ENCODE peak calls at places on chromosomes 11 and 22, in seven cellular contexts. One of them, this sample, is unnamed.
A peak's percentile ranks its signal among the peaks of the same experiment; 100 is the strongest.

GRCh38 chr11:34653851-34654490 is 33.1 kb downstream of the EHF start:
- DNase-seq in CD4-positive, alpha-beta memory T cell: no peak
- DNase-seq in HepG2: peak; percentile 92
- DNase-seq in adrenal gland: peak; percentile 95
- DNase-seq in body of pancreas: peak; percentile 86
- DNase-seq in neural progenitor cell: peak; percentile 11
- DNase-seq in A549: peak; percentile 98
- DNase-seq in this sample: no peak

GRCh38 chr11:113574586-113574985 is 99.4 kb upstream of the DRD2 start:
- DNase-seq in HepG2: no peak
- DNase-seq in adrenal gland: no peak
- DNase-seq in A549: no peak
- DNase-seq in CD4-positive, alpha-beta memory T cell: no peak
- DNase-seq in body of pancreas: no peak
- DNase-seq in neural progenitor cell: no peak
- DNase-seq in this sample: no peak

GRCh38 chr22:20509344-20510047 is 2.1 kb downstream of the MED15 start:
- DNase-seq in A549: peak; percentile 57
- DNase-seq in neural progenitor cell: peak; percentile 49
- DNase-seq in HepG2: peak; percentile 84
- DNase-seq in CD4-positive, alpha-beta memory T cell: peak; percentile 47
- DNase-seq in adrenal gland: peak; percentile 97
- DNase-seq in body of pancreas: peak; percentile 69
- DNase-seq in this sample: no peak

GRCh38 chr22:23684051-23684450 is 6.8 kb upstream of the RGL4 start:
- DNase-seq in HepG2: no peak
- DNase-seq in CD4-positive, alpha-beta memory T cell: no peak
- DNase-seq in body of pancreas: no peak
- DNase-seq in adrenal gland: peak; percentile 60
- DNase-seq in neural progenitor cell: no peak
- DNase-seq in A549: no peak
- DNase-seq in this sample: no peak

GRCh38 chr11:15577519-15577918 is 462.8 kb downstream of the INSC start:
- DNase-seq in A549: no peak
- DNase-seq in CD4-positive, alpha-beta memory T cell: no peak
- DNase-seq in neural progenitor cell: no peak
- DNase-seq in HepG2: no peak
- DNase-seq in adrenal gland: no peak
- DNase-seq in body of pancreas: no peak
- DNase-seq in this sample: no peak

GRCh38 chr11:107743161-107743560 is 31.3 kb upstream of the SLN start:
- DNase-seq in body of pancreas: no peak
- DNase-seq in neural progenitor cell: no peak
- DNase-seq in CD4-positive, alpha-beta memory T cell: no peak
- DNase-seq in adrenal gland: no peak
- DNase-seq in HepG2: no peak
- DNase-seq in A549: no peak
- DNase-seq in this sample: no peak

GRCh38 chr11:65653229-65654225 is 9.2 kb downstream of the RELA start:
- DNase-seq in CD4-positive, alpha-beta memory T cell: no peak
- DNase-seq in A549: no peak
- DNase-seq in HepG2: peak; percentile 88
- DNase-seq in adrenal gland: no peak
- DNase-seq in neural progenitor cell: no peak
- DNase-seq in body of pancreas: peak; percentile 48
- DNase-seq in this sample: no peak

GRCh38 chr22:24753919-24754318 is 20.6 kb downstream of the PIWIL3 start:
- DNase-seq in A549: no peak
- DNase-seq in CD4-positive, alpha-beta memory T cell: no peak
- DNase-seq in HepG2: no peak
- DNase-seq in neural progenitor cell: no peak
- DNase-seq in adrenal gland: peak; percentile 62
- DNase-seq in body of pancreas: no peak
- DNase-seq in this sample: no peak

GRCh38 chr22:22996511-22997261 is 73.6 kb upstream of the GNAZ start:
- DNase-seq in A549: no peak
- DNase-seq in neural progenitor cell: no peak
- DNase-seq in CD4-positive, alpha-beta memory T cell: no peak
- DNase-seq in adrenal gland: no peak
- DNase-seq in body of pancreas: no peak
- DNase-seq in HepG2: no peak
- DNase-seq in this sample: no peak

GRCh38 chr11:121473064-121473777 is 20.5 kb upstream of the SORL1-AS1 start:
- DNase-seq in body of pancreas: no peak
- DNase-seq in CD4-positive, alpha-beta memory T cell: no peak
- DNase-seq in HepG2: no peak
- DNase-seq in adrenal gland: no peak
- DNase-seq in neural progenitor cell: no peak
- DNase-seq in A549: no peak
- DNase-seq in this sample: no peak

GRCh38 chr11:94895451-94895850 is 77.9 kb downstream of the CWC15 start:
- DNase-seq in neural progenitor cell: no peak
- DNase-seq in A549: peak; percentile 19
- DNase-seq in CD4-positive, alpha-beta memory T cell: no peak
- DNase-seq in HepG2: no peak
- DNase-seq in adrenal gland: no peak
- DNase-seq in body of pancreas: no peak
- DNase-seq in this sample: no peak

GRCh38 chr22:28442264-28442950 is 237.2 kb downstream of the TTC28 start:
- DNase-seq in HepG2: peak; percentile 74
- DNase-seq in CD4-positive, alpha-beta memory T cell: peak; percentile 29
- DNase-seq in adrenal gland: peak; percentile 88
- DNase-seq in body of pancreas: peak; percentile 85
- DNase-seq in neural progenitor cell: peak; percentile 91
- DNase-seq in A549: no peak
- DNase-seq in this sample: peak; percentile 87

GRCh38 chr11:64036081-64037026 is 623 bp downstream of the FLRT1 start:
- DNase-seq in neural progenitor cell: peak; percentile 52
- DNase-seq in A549: no peak
- DNase-seq in HepG2: no peak
- DNase-seq in CD4-positive, alpha-beta memory T cell: no peak
- DNase-seq in body of pancreas: no peak
- DNase-seq in adrenal gland: no peak
- DNase-seq in this sample: no peak

GRCh38 chr11:116829525-116830183 is at the start of gene APOC3:
- DNase-seq in CD4-positive, alpha-beta memory T cell: no peak
- DNase-seq in A549: no peak
- DNase-seq in neural progenitor cell: no peak
- DNase-seq in HepG2: peak; percentile 85
- DNase-seq in adrenal gland: no peak
- DNase-seq in body of pancreas: no peak
- DNase-seq in this sample: no peak

GRCh38 chr11:6319001-6319878 is 1.1 kb downstream of the CAVIN3 start:
- DNase-seq in body of pancreas: peak; percentile 48
- DNase-seq in CD4-positive, alpha-beta memory T cell: no peak
- DNase-seq in adrenal gland: peak; percentile 54
- DNase-seq in HepG2: no peak
- DNase-seq in A549: peak; percentile 6
- DNase-seq in neural progenitor cell: peak; percentile 69
- DNase-seq in this sample: no peak

GRCh38 chr11:66889974-66890373 is 33.1 kb downstream of the LRFN4 start:
- DNase-seq in neural progenitor cell: peak; percentile 84
- DNase-seq in body of pancreas: no peak
- DNase-seq in adrenal gland: no peak
- DNase-seq in A549: no peak
- DNase-seq in CD4-positive, alpha-beta memory T cell: no peak
- DNase-seq in HepG2: peak; percentile 60
- DNase-seq in this sample: no peak

GRCh38 chr11:69034123-69034522 is 14.6 kb upstream of the TPCN2 start:
- DNase-seq in HepG2: no peak
- DNase-seq in CD4-positive, alpha-beta memory T cell: no peak
- DNase-seq in adrenal gland: no peak
- DNase-seq in neural progenitor cell: no peak
- DNase-seq in body of pancreas: no peak
- DNase-seq in A549: no peak
- DNase-seq in this sample: no peak

GRCh38 chr22:26453812-26454500 is 24.9 kb downstream of the ASPHD2 start:
- DNase-seq in body of pancreas: no peak
- DNase-seq in adrenal gland: no peak
- DNase-seq in HepG2: no peak
- DNase-seq in neural progenitor cell: no peak
- DNase-seq in CD4-positive, alpha-beta memory T cell: no peak
- DNase-seq in A549: no peak
- DNase-seq in this sample: no peak

GRCh38 chr11:35488117-35488516 is 37.3 kb downstream of the PAMR1 start:
- DNase-seq in neural progenitor cell: no peak
- DNase-seq in body of pancreas: no peak
- DNase-seq in adrenal gland: no peak
- DNase-seq in HepG2: no peak
- DNase-seq in CD4-positive, alpha-beta memory T cell: no peak
- DNase-seq in A549: no peak
- DNase-seq in this sample: no peak

GRCh38 chr11:501001-501682 is 5.9 kb downstream of the RNH1 start:
- DNase-seq in HepG2: no peak
- DNase-seq in neural progenitor cell: no peak
- DNase-seq in A549: no peak
- DNase-seq in adrenal gland: no peak
- DNase-seq in CD4-positive, alpha-beta memory T cell: no peak
- DNase-seq in body of pancreas: no peak
- DNase-seq in this sample: no peak

GRCh38 chr22:24289781-24290181 is 19.1 kb downstream of the SPECC1L start:
- DNase-seq in neural progenitor cell: peak; percentile 54
- DNase-seq in adrenal gland: no peak
- DNase-seq in body of pancreas: no peak
- DNase-seq in CD4-positive, alpha-beta memory T cell: no peak
- DNase-seq in HepG2: no peak
- DNase-seq in A549: no peak
- DNase-seq in this sample: no peak

GRCh38 chr22:40607506-40607905 is 29.0 kb downstream of the MRTFA start:
- DNase-seq in A549: no peak
- DNase-seq in body of pancreas: no peak
- DNase-seq in neural progenitor cell: no peak
- DNase-seq in CD4-positive, alpha-beta memory T cell: no peak
- DNase-seq in adrenal gland: no peak
- DNase-seq in HepG2: no peak
- DNase-seq in this sample: no peak

GRCh38 chr22:40606306-40606705 is 30.2 kb downstream of the MRTFA start:
- DNase-seq in CD4-positive, alpha-beta memory T cell: no peak
- DNase-seq in neural progenitor cell: no peak
- DNase-seq in A549: no peak
- DNase-seq in HepG2: peak; percentile 29
- DNase-seq in body of pancreas: no peak
- DNase-seq in adrenal gland: no peak
- DNase-seq in this sample: no peak

GRCh38 chr22:40610329-40610850 is 26.1 kb downstream of the MRTFA start:
- DNase-seq in A549: no peak
- DNase-seq in HepG2: no peak
- DNase-seq in body of pancreas: no peak
- DNase-seq in neural progenitor cell: no peak
- DNase-seq in CD4-positive, alpha-beta memory T cell: no peak
- DNase-seq in adrenal gland: no peak
- DNase-seq in this sample: no peak

GRCh38 chr22:40611606-40612005 is 24.9 kb downstream of the MRTFA start:
- DNase-seq in CD4-positive, alpha-beta memory T cell: no peak
- DNase-seq in neural progenitor cell: no peak
- DNase-seq in adrenal gland: no peak
- DNase-seq in HepG2: no peak
- DNase-seq in A549: no peak
- DNase-seq in body of pancreas: no peak
- DNase-seq in this sample: no peak

DNA sequence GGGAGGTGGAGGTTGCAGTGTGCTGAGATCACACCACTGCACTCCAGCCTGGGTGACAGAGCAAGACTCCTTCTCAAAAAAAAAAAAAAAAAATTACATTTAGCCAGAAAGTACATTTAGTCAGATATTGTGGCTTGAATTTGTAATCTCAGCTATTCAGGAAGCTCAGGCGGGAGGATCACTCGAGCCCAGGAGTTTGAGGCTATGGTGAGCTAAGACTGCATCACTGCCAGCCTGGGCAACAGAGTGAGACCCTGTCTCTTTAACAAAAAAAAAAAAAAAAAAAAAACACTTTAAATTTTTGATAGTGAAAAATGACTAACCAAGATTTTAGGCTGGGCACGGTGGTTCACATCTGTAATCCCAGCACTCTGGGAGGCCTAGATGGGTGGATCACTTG is 27.3 kb downstream of the MRTFA start:
- DNase-seq in body of pancreas: no peak
- DNase-seq in adrenal gland: no peak
- DNase-seq in HepG2: no peak
- DNase-seq in neural progenitor cell: no peak
- DNase-seq in A549: no peak
- DNase-seq in CD4-positive, alpha-beta memory T cell: no peak
- DNase-seq in this sample: no peak
- H3K4me1 ChIP-seq in body of pancreas: peaks cover 60% of the 10 kb centered on the region
- H3K4me1 ChIP-seq in adrenal gland: peaks cover 37% of the 10 kb centered on the region
- H3K4me1 ChIP-seq in HepG2: peaks cover 38% of the 10 kb centered on the region
- H3K4me1 ChIP-seq in neural progenitor cell: peaks cover 7% of the 10 kb centered on the region
- H3K4me1 ChIP-seq in A549: peaks cover 85% of the 10 kb centered on the region
- H3K4me1 ChIP-seq in CD4-positive, alpha-beta memory T cell: peaks cover 27% of the 10 kb centered on the region
- H3K4me1 ChIP-seq in this sample: peaks cover 59% of the 10 kb centered on the region

DNA sequence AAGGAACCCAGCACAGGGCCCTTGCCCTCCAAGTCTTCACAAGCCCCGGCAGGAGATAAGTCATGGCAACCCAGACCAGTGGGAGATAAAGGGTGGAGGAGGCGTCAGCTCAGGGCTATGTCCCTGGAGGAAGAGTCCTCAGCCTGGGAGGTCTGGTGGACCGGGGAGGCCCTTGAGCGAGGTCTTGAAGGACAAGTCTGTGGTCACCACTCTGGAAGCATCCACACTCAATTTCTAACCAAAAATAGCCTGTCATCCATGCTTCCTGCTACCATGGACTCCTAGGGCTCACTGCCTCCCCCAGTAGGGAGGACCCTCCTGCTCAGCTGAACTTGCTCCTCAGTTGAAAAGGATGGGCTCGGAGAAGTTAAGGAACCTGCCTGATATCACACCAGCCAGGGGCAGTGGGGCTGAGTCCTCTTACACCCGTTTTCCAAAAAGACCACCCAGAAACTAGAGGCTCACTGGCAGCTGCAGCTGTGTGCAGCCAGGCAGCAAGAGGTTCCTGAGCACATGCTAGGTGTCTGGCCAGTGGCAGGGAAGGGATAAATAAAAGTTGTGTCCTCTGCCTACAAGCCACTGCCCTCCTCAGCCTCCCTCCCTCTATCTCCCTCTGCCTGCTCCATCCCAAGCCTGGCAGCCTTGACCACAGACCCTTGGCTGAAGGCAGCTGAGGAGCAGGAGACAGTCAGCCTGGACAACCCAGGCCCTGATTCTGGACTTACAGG is 1.9 kb upstream of the RAB3IL1 start:
- DNase-seq in CD4-positive, alpha-beta memory T cell: no peak
- DNase-seq in neural progenitor cell: no peak
- DNase-seq in A549: no peak
- DNase-seq in body of pancreas: no peak
- DNase-seq in adrenal gland: peak; percentile 50
- DNase-seq in HepG2: no peak
- DNase-seq in this sample: no peak
- H3K4me1 ChIP-seq in CD4-positive, alpha-beta memory T cell: no peaks in the 10 kb centered on the region
- H3K4me1 ChIP-seq in neural progenitor cell: peaks cover 16% of the 10 kb centered on the region
- H3K4me1 ChIP-seq in A549: peaks cover 38% of the 10 kb centered on the region
- H3K4me1 ChIP-seq in body of pancreas: peaks cover 20% of the 10 kb centered on the region
- H3K4me1 ChIP-seq in adrenal gland: peaks cover 13% of the 10 kb centered on the region
- H3K4me1 ChIP-seq in HepG2: peaks cover 59% of the 10 kb centered on the region
- H3K4me1 ChIP-seq in this sample: peaks cover 65% of the 10 kb centered on the region

GRCh38 chr11:57787920-57788716 is 26.5 kb downstream of the CTNND1 start:
- DNase-seq in A549: no peak
- DNase-seq in body of pancreas: no peak
- DNase-seq in neural progenitor cell: peak; percentile 36
- DNase-seq in adrenal gland: no peak
- DNase-seq in HepG2: peak; percentile 32
- DNase-seq in CD4-positive, alpha-beta memory T cell: no peak
- DNase-seq in this sample: no peak
- H3K4me1 ChIP-seq in A549: peaks cover 72% of the 10 kb centered on the region
- H3K4me1 ChIP-seq in body of pancreas: peaks cover 80% of the 10 kb centered on the region
- H3K4me1 ChIP-seq in neural progenitor cell: peaks cover 22% of the 10 kb centered on the region
- H3K4me1 ChIP-seq in adrenal gland: peaks cover 7% of the 10 kb centered on the region
- H3K4me1 ChIP-seq in HepG2: peaks cover 97% of the 10 kb centered on the region
- H3K4me1 ChIP-seq in CD4-positive, alpha-beta memory T cell: peaks cover 23% of the 10 kb centered on the region
- H3K4me1 ChIP-seq in this sample: peaks cover 98% of the 10 kb centered on the region

GRCh38 chr11:29319231-29319630 is 697.6 kb downstream of the KCNA4 start:
- DNase-seq in HepG2: no peak
- DNase-seq in CD4-positive, alpha-beta memory T cell: no peak
- DNase-seq in neural progenitor cell: no peak
- DNase-seq in adrenal gland: no peak
- DNase-seq in A549: no peak
- DNase-seq in body of pancreas: no peak
- DNase-seq in this sample: no peak
- H3K4me1 ChIP-seq in HepG2: peaks cover 27% of the 10 kb centered on the region
- H3K4me1 ChIP-seq in CD4-positive, alpha-beta memory T cell: no peaks in the 10 kb centered on the region
- H3K4me1 ChIP-seq in neural progenitor cell: no peaks in the 10 kb centered on the region
- H3K4me1 ChIP-seq in adrenal gland: no peaks in the 10 kb centered on the region
- H3K4me1 ChIP-seq in A549: peaks cover 25% of the 10 kb centered on the region
- H3K4me1 ChIP-seq in body of pancreas: no peaks in the 10 kb centered on the region
- H3K4me1 ChIP-seq in this sample: no peaks in the 10 kb centered on the region